ENCODE peak calls at places on chromosomes 13 and 19, in four cellular contexts. One of them, this sample, is unnamed.

GRCh38 chr13:93037780-93038179 is 188.8 kb upstream of the GPC6 start:
- DNase-seq in adrenal gland: no peak
- DNase-seq in ascending aorta: no peak
- DNase-seq in PC-3: no peak
- DNase-seq in this sample: no peak

GRCh38 chr13:31631071-31631470 is 108.3 kb upstream of the RXFP2 start:
- DNase-seq in adrenal gland: no peak
- DNase-seq in ascending aorta: no peak
- DNase-seq in PC-3: no peak
- DNase-seq in this sample: peak

GRCh38 chr19:55676384-55676783 is 1.4 kb downstream of the EPN1 start:
- DNase-seq in adrenal gland: no peak
- DNase-seq in ascending aorta: no peak
- DNase-seq in PC-3: peak
- DNase-seq in this sample: no peak

GRCh38 chr19:35842666-35843272 is 9.5 kb downstream of the NPHS1 start:
- DNase-seq in adrenal gland: no peak
- DNase-seq in ascending aorta: no peak
- DNase-seq in PC-3: no peak
- DNase-seq in this sample: no peak

GRCh38 chr13:38752726-38753125 is 65.8 kb downstream of the FREM2 start:
- DNase-seq in adrenal gland: no peak
- DNase-seq in ascending aorta: no peak
- DNase-seq in PC-3: no peak
- DNase-seq in this sample: no peak

GRCh38 chr13:52835071-52835793 is 13.2 kb downstream of the PCDH8 start:
- DNase-seq in adrenal gland: no peak
- DNase-seq in ascending aorta: no peak
- DNase-seq in PC-3: no peak
- DNase-seq in this sample: no peak

GRCh38 chr13:100394005-100394695 is 194.4 kb downstream of the GGACT start:
- DNase-seq in adrenal gland: no peak
- DNase-seq in ascending aorta: no peak
- DNase-seq in PC-3: no peak
- DNase-seq in this sample: peak

GRCh38 chr13:99908129-99908805 is 63.3 kb downstream of the ZIC5 start:
- DNase-seq in adrenal gland: no peak
- DNase-seq in ascending aorta: no peak
- DNase-seq in PC-3: no peak
- DNase-seq in this sample: no peak

GRCh38 chr13:105030851-105031250 is 1504.6 kb downstream of the EFNB2 start:
- DNase-seq in adrenal gland: no peak
- DNase-seq in ascending aorta: no peak
- DNase-seq in PC-3: no peak
- DNase-seq in this sample: no peak

GRCh38 chr19:29605653-29606419 is at the start of gene POP4:
- DNase-seq in adrenal gland: peak
- DNase-seq in ascending aorta: peak
- DNase-seq in PC-3: peak
- DNase-seq in this sample: peak

DNA sequence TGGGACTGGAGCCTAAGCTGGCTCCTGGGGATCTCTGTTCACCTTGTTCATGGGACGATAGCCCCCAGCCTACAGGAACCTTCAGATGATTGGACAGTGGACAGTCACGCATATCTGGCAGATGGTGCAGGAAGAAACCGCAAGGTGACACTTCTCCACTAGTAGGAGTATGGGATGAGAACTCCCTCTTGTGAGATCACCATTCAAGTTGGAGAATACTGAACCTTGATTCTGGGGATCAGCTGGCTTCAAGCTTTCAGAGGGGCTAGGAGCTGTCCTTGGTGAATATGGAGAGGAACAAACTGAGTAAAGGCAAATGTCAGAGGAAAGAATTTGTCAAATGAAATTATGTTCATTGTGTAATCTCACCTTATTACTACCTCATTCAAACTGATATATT is 204.5 kb downstream of the PDS5B start:
- DNase-seq in adrenal gland: no peak
- DNase-seq in ascending aorta: no peak
- DNase-seq in PC-3: peak
- DNase-seq in this sample: no peak
- TF ChIP-seq CTCF in adrenal gland: no peak
- TF ChIP-seq CTCF in ascending aorta: no peak
- TF ChIP-seq CTCF in PC-3: peak
- TF ChIP-seq CTCF in this sample: no peak

DNA sequence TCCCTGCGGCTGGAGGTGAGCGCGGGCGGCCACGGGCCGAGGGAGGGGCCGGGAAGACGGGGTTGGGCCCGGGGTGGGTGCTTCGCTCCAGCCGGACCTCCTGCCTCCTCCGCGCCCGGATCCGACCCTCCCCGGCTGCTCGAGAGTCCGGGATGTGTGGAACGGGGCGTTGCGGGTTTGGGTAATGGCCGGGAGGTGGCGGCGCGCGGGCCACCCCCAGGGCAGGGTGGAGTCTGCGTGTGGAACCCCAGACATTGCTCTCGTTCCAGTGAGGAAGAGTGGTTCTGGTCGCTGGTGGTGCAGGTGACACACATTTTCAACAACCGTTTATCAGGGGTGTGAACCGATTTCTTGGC is 38.8 kb downstream of the ARHGEF7 start:
- DNase-seq in adrenal gland: peak
- DNase-seq in ascending aorta: peak
- DNase-seq in PC-3: peak
- DNase-seq in this sample: peak
- TF ChIP-seq CTCF in adrenal gland: no peak
- TF ChIP-seq CTCF in ascending aorta: peak
- TF ChIP-seq CTCF in PC-3: no peak
- TF ChIP-seq CTCF in this sample: no peak

GRCh38 chr19:6551091-6551490 is 20.3 kb downstream of the TNFSF9 start:
- DNase-seq in adrenal gland: no peak
- DNase-seq in ascending aorta: no peak
- DNase-seq in PC-3: no peak
- DNase-seq in this sample: no peak

GRCh38 chr19:6556480-6556879 is 25.7 kb downstream of the TNFSF9 start:
- DNase-seq in adrenal gland: no peak
- DNase-seq in ascending aorta: no peak
- DNase-seq in PC-3: no peak
- DNase-seq in this sample: peak

GRCh38 chr19:6556043-6556449 is 25.2 kb downstream of the TNFSF9 start:
- DNase-seq in adrenal gland: no peak
- DNase-seq in ascending aorta: no peak
- DNase-seq in PC-3: no peak
- DNase-seq in this sample: no peak

DNA sequence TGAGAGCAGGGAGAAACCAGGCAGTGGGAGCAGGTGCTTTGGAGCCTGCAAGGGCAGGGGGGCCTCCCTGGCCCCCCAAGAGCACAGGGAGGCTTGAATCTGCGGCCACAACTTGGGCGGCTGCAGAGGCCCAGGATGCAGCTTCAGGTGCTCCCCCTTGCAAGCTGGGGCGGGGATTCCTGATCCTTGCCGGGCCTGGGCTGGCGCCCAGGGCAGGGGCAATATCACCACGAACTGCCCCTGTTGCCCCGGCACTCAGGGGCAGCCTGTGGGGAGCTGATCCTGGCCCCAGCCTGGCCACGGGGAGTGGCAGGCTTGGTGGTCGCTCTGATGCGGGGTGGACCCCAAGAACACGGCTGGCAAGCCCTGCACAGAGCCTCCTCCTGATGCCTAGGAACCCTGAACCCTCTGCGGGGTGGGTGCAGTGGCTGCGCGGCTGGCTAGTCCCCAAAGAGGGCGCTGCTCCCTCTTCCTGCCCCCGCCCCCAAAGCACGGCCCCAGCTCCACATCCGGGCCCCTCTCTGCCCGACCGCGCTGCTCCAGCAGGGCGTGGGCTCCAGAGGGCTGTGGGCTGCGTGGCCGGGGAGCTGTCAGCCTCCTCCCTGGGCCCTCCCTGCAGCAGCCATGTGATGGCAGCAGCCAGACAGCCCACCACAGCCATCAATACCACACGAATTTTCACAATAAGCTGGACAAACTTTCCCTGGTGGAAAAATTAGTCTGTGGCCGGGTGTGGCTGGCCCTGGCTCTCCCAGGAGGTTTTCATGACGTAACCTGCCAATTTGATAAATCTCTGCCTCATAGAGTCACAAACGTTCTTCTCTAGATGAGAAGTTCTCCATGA is 21.0 kb downstream of the TNFSF9 start:
- DNase-seq in adrenal gland: no peak
- DNase-seq in ascending aorta: no peak
- DNase-seq in PC-3: no peak
- DNase-seq in this sample: no peak
- TF ChIP-seq CTCF in adrenal gland: no peak
- TF ChIP-seq CTCF in ascending aorta: no peak
- TF ChIP-seq CTCF in PC-3: no peak
- TF ChIP-seq CTCF in this sample: no peak

DNA sequence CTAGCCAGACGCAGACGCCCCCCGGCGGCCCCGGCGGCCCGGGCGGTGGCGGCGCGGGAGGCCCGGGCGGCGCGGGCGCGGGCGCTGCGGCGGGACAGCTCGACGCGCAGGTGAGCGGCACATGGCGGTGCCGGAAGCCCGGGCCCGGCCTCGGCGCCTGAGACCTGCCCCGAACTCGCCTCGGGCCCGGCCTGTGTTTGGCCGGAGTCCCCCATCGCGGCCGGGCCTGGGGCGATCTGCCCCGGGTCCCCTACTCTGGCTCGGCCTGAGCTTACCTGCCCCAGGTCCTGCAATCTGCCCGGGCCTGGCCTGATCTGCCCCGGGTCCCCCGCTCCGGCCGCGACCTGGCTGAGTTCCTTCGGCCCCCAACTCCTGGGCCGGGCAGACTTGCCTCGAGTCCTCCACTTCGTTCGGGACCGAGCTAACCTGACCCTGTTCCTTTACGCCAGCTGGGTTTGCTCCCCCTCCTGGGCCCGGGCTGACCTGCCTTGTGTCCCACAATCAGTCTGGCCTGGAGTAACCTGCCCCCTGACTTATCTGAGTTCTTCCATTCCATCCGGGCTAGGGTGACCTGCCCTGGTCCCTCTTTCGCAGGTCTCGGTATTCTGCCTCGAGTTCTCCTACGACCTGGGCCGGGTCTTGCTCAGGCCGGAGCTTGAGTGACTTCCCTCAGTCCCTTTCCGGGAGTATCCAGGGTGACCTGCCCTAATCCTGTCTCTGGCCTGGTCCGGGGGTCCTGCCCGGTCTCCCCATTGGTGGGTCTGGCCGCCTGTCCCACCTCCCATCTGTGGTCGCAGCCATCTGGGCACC is 777 bp downstream of the UPF1 start:
- DNase-seq in adrenal gland: peak
- DNase-seq in ascending aorta: no peak
- DNase-seq in PC-3: peak
- DNase-seq in this sample: peak
- TF ChIP-seq CTCF in adrenal gland: no peak
- TF ChIP-seq CTCF in ascending aorta: no peak
- TF ChIP-seq CTCF in PC-3: peak
- TF ChIP-seq CTCF in this sample: peak

GRCh38 chr19:16777811-16778210 is 51.4 kb upstream of the SIN3B start:
- DNase-seq in adrenal gland: no peak
- DNase-seq in ascending aorta: no peak
- DNase-seq in PC-3: no peak
- DNase-seq in this sample: no peak

GRCh38 chr19:16779539-16780163 is 49.5 kb upstream of the SIN3B start:
- DNase-seq in adrenal gland: no peak
- DNase-seq in ascending aorta: no peak
- DNase-seq in PC-3: no peak
- DNase-seq in this sample: no peak

GRCh38 chr19:16782719-16783118 is 46.5 kb upstream of the SIN3B start:
- DNase-seq in adrenal gland: no peak
- DNase-seq in ascending aorta: no peak
- DNase-seq in PC-3: no peak
- DNase-seq in this sample: no peak

GRCh38 chr19:16773939-16774338 is 54.3 kb downstream of the NWD1 start:
- DNase-seq in adrenal gland: no peak
- DNase-seq in ascending aorta: no peak
- DNase-seq in PC-3: no peak
- DNase-seq in this sample: no peak

GRCh38 chr19:16778796-16779411 is 50.3 kb upstream of the SIN3B start:
- DNase-seq in adrenal gland: peak
- DNase-seq in ascending aorta: no peak
- DNase-seq in PC-3: peak
- DNase-seq in this sample: peak
- TF ChIP-seq CTCF in adrenal gland: peak
- TF ChIP-seq CTCF in ascending aorta: no peak
- TF ChIP-seq CTCF in PC-3: peak
- TF ChIP-seq CTCF in this sample: peak

DNA sequence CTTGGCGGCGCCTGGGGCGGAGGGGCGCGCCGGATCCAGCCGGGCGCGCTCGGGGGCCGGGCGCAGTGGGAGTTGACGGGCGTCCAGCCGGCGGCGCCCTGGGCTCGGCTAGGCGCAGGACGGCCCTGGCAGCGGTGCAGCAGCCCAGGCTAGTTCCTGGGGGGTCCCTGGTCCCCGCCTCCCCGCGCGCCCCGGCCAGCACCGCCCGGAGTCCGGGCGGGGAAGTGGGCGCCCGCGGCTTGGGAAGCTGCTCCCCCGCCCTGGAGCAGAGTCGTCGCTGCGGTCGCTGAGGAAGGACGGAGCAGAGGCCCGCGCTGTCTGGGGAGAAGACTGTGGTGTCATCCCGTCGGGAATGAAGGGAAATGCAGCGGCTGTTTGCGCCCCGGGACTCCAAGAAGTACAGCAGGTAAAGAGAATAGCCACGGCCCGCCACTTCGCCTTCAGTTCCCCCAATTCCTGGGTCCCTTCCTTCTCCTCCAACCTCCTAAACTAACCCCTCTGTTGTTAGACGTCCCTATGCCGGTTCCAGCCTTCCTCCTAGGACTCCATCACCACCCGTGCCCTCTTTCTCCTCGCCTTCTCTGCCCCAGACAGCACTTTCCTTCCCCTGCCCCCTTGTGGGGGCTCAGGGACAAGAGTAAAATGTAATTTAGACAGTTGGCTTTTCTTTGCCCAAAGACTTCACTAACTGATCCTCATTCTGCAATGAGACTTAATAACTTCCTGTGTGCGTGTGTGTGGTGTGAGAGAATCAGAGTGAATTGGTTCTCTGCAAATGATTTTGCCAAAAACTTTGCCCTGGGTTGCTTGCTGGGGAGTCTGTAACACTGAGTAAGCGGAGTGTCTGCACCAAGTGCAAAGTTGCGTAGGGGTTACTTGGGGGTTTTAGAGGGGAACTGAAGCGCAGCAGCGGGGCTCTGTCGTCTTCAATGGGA is 20.3 kb upstream of the SGCG start:
- DNase-seq in adrenal gland: no peak
- DNase-seq in ascending aorta: no peak
- DNase-seq in PC-3: peak
- DNase-seq in this sample: no peak
- TF ChIP-seq CTCF in adrenal gland: no peak
- TF ChIP-seq CTCF in ascending aorta: no peak
- TF ChIP-seq CTCF in PC-3: peak
- TF ChIP-seq CTCF in this sample: no peak